ENCODE peak calls at places on chromosomes 12 and 14, in eight cellular contexts. M is PC-3, J is HCT116, H is MM.1S, G is right lobe of liver, X is endodermal cell, U is neural progenitor cell, D is tibial nerve. Y is an unnamed sample.

GRCh38 chr12:58095002-58095401 is 153.6 kb downstream of the ATP23 start:
- DNase-seq in H (no peak), J (no peak), M (no peak), X (no peak), G (no peak), D (no peak), U (no peak), Y (no peak)

GRCh38 chr12:29148065-29148957 is 767 bp upstream of the FAR2 start:
- DNase-seq in M (peak), J (no peak), X (no peak), U (peak), D (no peak), G (no peak), H (no peak), Y (peak)

GRCh38 chr12:75724913-75725312 is 213.5 kb upstream of the KRR1 start:
- DNase-seq in H (no peak), D (no peak), G (no peak), J (peak), M (peak), U (no peak), X (no peak), Y (peak)

GRCh38 chr12:57844725-57845477 is 1.6 kb downstream of the CTDSP2 start:
- DNase-seq in M (peak), D (peak), X (peak), J (peak), U (peak), G (peak), H (peak), Y (no peak)

GRCh38 chr14:53011053-53011462 is 60.2 kb upstream of the FERMT2 start:
- DNase-seq in H (no peak), G (no peak), U (peak), X (peak), M (peak), D (peak), J (peak), Y (peak)

GRCh38 chr12:112557954-112558630 is 139.3 kb downstream of the PTPN11 start:
- DNase-seq in M (no peak), H (no peak), J (no peak), U (peak), D (no peak), X (no peak), G (no peak), Y (no peak)

GRCh38 chr12:120468271-120468845 is 1.2 kb downstream of the SRSF9 start:
- DNase-seq in G (peak), D (no peak), X (peak), M (peak), J (no peak), H (no peak), U (peak), Y (no peak)

GRCh38 chr12:121980211-121980891 is 41.3 kb upstream of the BCL7A start:
- DNase-seq in J (no peak), U (no peak), X (no peak), G (no peak), D (no peak), M (no peak), H (no peak), Y (no peak)

GRCh38 chr12:124588689-124589318 is 21.4 kb upstream of the NCOR2 start:
- DNase-seq in J (no peak), H (no peak), G (no peak), D (peak), U (no peak), M (peak), X (no peak), Y (peak)

GRCh38 chr12:6754406-6754805 is 1.5 kb upstream of the MLF2 start:
- DNase-seq in X (no peak), J (no peak), D (no peak), H (no peak), M (no peak), G (no peak), U (no peak), Y (no peak)

GRCh38 chr12:452667-453210 is 7.0 kb upstream of the B4GALNT3 start:
- DNase-seq in H (peak), G (no peak), M (no peak), U (no peak), X (no peak), D (no peak), J (no peak), Y (no peak)

GRCh38 chr14:51093371-51094281 is 1.3 kb downstream of the TRIM9 start:
- DNase-seq in J (no peak), M (no peak), G (peak), U (peak), H (no peak), X (peak), D (no peak), Y (no peak)

GRCh38 chr14:51860164-51860835 is at the start of gene GNG2:
- DNase-seq in H (peak), X (peak), D (peak), G (peak), U (peak), M (peak), J (no peak), Y (peak)

GRCh38 chr14:99524804-99525698 is 43.8 kb downstream of the CCNK start:
- DNase-seq in U (peak), M (peak), J (no peak), H (no peak), G (no peak), X (peak), D (no peak), Y (peak)

GRCh38 chr12:12272869-12273268 is 6.0 kb upstream of the LRP6 start:
- DNase-seq in X (no peak), J (no peak), U (peak), D (no peak), G (no peak), M (no peak), H (no peak), Y (peak)

GRCh38 chr14:80638620-80639215 is 302.8 kb downstream of the CEP128 start:
- DNase-seq in M (peak), U (no peak), G (no peak), H (no peak), J (peak), D (no peak), X (no peak), Y (peak)

GRCh38 chr12:82955020-82955419 is 268.3 kb downstream of the TMTC2 start:
- DNase-seq in J (no peak), H (no peak), M (peak), X (no peak), G (no peak), U (no peak), D (no peak), Y (no peak)

GRCh38 chr12:10715491-10715890 is 7.6 kb downstream of the YBX3 start:
- DNase-seq in X (no peak), D (no peak), J (no peak), H (no peak), U (no peak), G (no peak), M (no peak), Y (no peak)

GRCh38 chr14:31576949-31577348 is 15.7 kb downstream of the NUBPL start:
- DNase-seq in X (no peak), D (no peak), G (no peak), M (no peak), H (no peak), J (no peak), U (no peak), Y (no peak)

GRCh38 chr14:61178226-61179060 is 102.7 kb downstream of the TMEM30B start:
- DNase-seq in G (no peak), D (no peak), H (peak), U (no peak), M (peak), J (peak), X (peak), Y (peak)

GRCh38 chr12:79522237-79522636 is 168.5 kb downstream of the PAWR start:
- DNase-seq in J (no peak), U (peak), M (no peak), G (no peak), X (no peak), D (no peak), H (no peak), Y (no peak)

GRCh38 chr12:60106207-60106606 is 510.4 kb downstream of the SLC16A7 start:
- DNase-seq in U (no peak), J (no peak), M (peak), H (no peak), G (no peak), X (no peak), D (no peak), Y (no peak)

GRCh38 chr12:53044052-53044581 is 5.7 kb upstream of the TNS2 start:
- DNase-seq in D (no peak), X (peak), J (no peak), U (no peak), H (no peak), M (no peak), G (no peak), Y (no peak)

GRCh38 chr12:73984552-73984951 is 553.1 kb upstream of the ATXN7L3B start:
- DNase-seq in X (no peak), H (no peak), D (no peak), J (no peak), M (peak), G (no peak), U (no peak), Y (no peak)

GRCh38 chr12:12133785-12134184 is 63.0 kb downstream of the BCL2L14 start:
- DNase-seq in D (no peak), X (no peak), J (no peak), U (no peak), H (no peak), G (no peak), M (no peak), Y (no peak)

GRCh38 chr12:59070534-59070933 is 150.2 kb upstream of the LRIG3 start:
- DNase-seq in J (no peak), M (peak), U (no peak), G (no peak), D (no peak), X (no peak), H (no peak), Y (no peak)

GRCh38 chr12:57232156-57232756 is 2.7 kb downstream of the SHMT2 start:
- DNase-seq in H (no peak), D (no peak), J (no peak), M (no peak), X (no peak), U (no peak), G (peak), Y (no peak)

GRCh38 chr14:93332032-93332852 is 594 bp downstream of the BTBD7 start:
- DNase-seq in J (no peak), X (peak), U (peak), M (peak), D (peak), H (peak), G (peak), Y (peak)

GRCh38 chr14:42510071-42510470 is 903.4 kb downstream of the LRFN5 start:
- DNase-seq in U (no peak), M (no peak), H (no peak), X (no peak), J (no peak), D (no peak), G (no peak), Y (no peak)

GRCh38 chr14:64541261-64541970 is 875 bp downstream of the HSPA2 start:
- DNase-seq in U (no peak), G (peak), X (no peak), M (no peak), J (no peak), H (no peak), D (no peak), Y (no peak)

GRCh38 chr12:126337556-126337955 is 1272.3 kb downstream of the AACS start:
- DNase-seq in G (no peak), U (no peak), X (no peak), M (peak), D (no peak), J (no peak), H (peak), Y (no peak)

GRCh38 chr14:102502571-102502970 is 7.0 kb downstream of the ANKRD9 start:
- DNase-seq in U (no peak), H (no peak), M (no peak), D (no peak), G (no peak), J (no peak), X (no peak), Y (no peak)
- H3K4me3 ChIP-seq in U (no peak), H (no peak), M (no peak), D (no peak), G (no peak), J (no peak), X (no peak), Y (no peak)

GRCh38 chr14:91945776-91946305 is 1.7 kb downstream of the FBLN5 start:
- DNase-seq in H (no peak), U (no peak), X (no peak), G (no peak), J (no peak), D (no peak), M (no peak), Y (no peak)
- H3K4me3 ChIP-seq in H (no peak), U (no peak), X (no peak), G (peak), J (no peak), D (peak), M (no peak), Y (no peak)

DNA sequence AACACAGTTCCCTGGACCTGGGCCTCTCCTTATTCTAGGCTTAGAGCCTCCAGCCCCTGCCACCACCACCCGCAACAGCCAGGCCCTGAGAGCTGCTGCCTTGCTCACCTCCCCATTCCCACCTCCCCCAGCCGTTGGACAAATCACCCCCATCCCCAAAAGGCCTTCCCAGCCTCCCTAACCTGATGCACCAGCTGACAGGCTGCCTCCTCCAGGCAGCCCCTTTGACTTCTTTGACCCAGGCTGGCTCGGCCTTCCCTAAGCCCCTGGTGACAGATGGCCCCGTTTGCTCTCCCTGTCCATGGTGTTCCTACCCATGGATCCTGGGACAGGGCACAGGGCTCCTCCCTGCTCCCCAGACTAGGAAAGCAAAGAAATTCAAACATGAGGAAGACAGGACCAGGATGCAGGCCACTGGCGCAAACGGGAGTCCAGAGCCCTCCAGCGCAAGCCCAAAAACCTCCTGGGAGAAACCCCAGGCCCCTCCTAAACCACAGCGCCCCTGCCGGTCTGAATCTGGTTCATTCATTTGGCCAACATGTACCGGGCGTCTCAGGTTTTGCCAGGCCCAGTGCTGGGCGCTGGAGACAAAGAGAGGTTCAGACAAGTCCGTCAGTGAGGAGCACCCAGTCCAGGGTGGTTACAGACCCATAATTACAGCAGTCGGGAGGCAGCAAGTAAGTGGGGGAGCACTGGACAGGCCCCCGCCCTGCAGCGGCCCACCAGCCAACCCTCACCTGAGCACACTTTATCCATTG is 2.4 kb downstream of the AKT1 start:
- DNase-seq in X (peak), M (no peak), U (peak), J (no peak), H (no peak), D (no peak), G (no peak), Y (no peak)
- H3K4me3 ChIP-seq in X (peak), M (peak), U (peak), J (no peak), H (no peak), D (no peak), G (no peak), Y (no peak)

DNA sequence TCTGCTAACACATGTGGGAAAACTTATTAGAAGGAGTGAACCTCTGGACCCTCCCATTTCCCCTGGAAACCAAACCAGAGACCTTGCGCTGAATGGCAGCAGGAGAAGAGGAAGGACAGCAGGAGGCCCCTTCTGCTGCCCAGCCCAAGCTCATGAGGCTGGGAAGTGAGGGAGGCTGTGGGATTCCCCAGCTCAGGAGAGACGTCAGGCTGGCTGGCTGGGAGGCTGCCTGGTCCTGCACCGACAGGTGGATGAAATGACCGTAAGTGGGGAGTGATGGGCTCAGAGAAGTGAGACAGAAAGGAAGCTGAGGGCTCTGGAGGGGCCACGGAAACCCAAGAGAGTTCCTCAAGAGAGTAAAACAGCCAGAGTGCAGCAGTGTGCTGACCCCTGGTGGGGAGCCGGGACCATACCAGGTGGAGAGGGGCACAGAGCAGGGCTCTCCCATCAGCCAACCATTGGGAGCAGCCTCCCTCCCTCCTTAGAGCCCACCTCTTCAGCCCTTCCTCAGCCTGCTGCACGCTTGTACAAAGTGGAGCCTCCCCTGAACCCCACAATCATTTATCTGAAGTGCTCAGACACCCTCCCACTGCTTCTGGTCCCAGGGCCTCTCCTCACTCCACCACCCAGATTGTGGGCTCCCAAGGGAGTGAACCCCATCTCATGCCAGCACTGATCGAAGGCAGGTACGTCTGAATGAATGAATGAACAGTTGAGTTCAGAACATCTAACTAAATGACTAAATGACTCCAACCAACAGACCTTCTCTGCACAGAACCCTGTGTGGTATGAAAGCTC is 14.0 kb downstream of the TAMALIN start:
- DNase-seq in X (peak), H (peak), U (peak), D (no peak), J (no peak), M (peak), G (peak), Y (peak)
- H3K4me3 ChIP-seq in X (no peak), H (no peak), U (no peak), D (no peak), J (no peak), M (no peak), G (no peak), Y (no peak)

GRCh38 chr14:97640031-97640430 is 842.8 kb downstream of the VRK1 start:
- DNase-seq in M (no peak), X (peak), U (no peak), D (no peak), J (no peak), G (no peak), H (no peak), Y (no peak)

GRCh38 chr14:97638864-97639263 is 841.7 kb downstream of the VRK1 start:
- DNase-seq in X (no peak), G (no peak), J (no peak), M (no peak), D (no peak), U (no peak), H (no peak), Y (no peak)

GRCh38 chr14:97634786-97635185 is 837.6 kb downstream of the VRK1 start:
- DNase-seq in M (peak), D (no peak), H (no peak), G (no peak), X (no peak), J (no peak), U (peak), Y (no peak)
- H3K4me3 ChIP-seq in M (peak), D (peak), H (no peak), G (no peak), X (no peak), J (no peak), U (no peak), Y (peak)

Y was measured in SJSA1.